ENCODE peak calls at places on chromosomes 5 and 9, in ten cellular contexts. T, R, K, Y, O, Z, F, C, D and S are unnamed samples. For H3K4me1, the result is how much of the 10 kb centered on the place peaks cover.

GRCh38 chr5:169970911-169971436 is 9.3 kb downstream of the INSYN2B start:
- DNase-seq in T (no peak), R (no peak), K (peak), Y (peak), O (no peak), Z (no peak), F (no peak), C (peak), D (no peak), S (peak)

GRCh38 chr9:75088646-75089368 is 493 bp downstream of the OSTF1 start:
- DNase-seq in T (peak), R (no peak), K (peak), Y (peak), O (peak), Z (peak), F (no peak), C (peak), D (peak), S (peak)

GRCh38 chr9:134054891-134055811 is 12.7 kb downstream of the BRD3 start:
- DNase-seq in T (no peak), R (no peak), K (peak), Y (no peak), O (no peak), Z (no peak), F (no peak), C (no peak), D (no peak), S (peak)

GRCh38 chr9:35367451-35367850 is 122.5 kb upstream of the RUSC2 start:
- DNase-seq in T (no peak), R (no peak), K (no peak), Y (peak), O (no peak), Z (no peak), F (no peak), C (no peak), D (no peak), S (peak)

GRCh38 chr5:178378527-178379484 is 146.2 kb upstream of the PHYKPL start:
- DNase-seq in T (no peak), R (no peak), K (no peak), Y (no peak), O (no peak), Z (no peak), F (no peak), C (no peak), D (no peak), S (no peak)

GRCh38 chr9:94900222-94901018 is 173.9 kb downstream of the AOPEP start:
- DNase-seq in T (no peak), R (no peak), K (no peak), Y (peak), O (no peak), Z (no peak), F (no peak), C (no peak), D (no peak), S (no peak)

GRCh38 chr9:73595036-73595545 is 443.4 kb downstream of the ANXA1 start:
- DNase-seq in T (no peak), R (no peak), K (no peak), Y (no peak), O (no peak), Z (no peak), F (no peak), C (no peak), D (no peak), S (no peak)

GRCh38 chr9:127311239-127311741 is 46.7 kb downstream of the GARNL3 start:
- DNase-seq in T (peak), R (peak), K (peak), Y (peak), O (peak), Z (peak), F (no peak), C (no peak), D (peak), S (peak)

GRCh38 chr5:73158313-73158712 is 14.7 kb upstream of the TMEM174 start:
- DNase-seq in T (no peak), R (no peak), K (no peak), Y (no peak), O (no peak), Z (no peak), F (no peak), C (no peak), D (no peak), S (no peak)

GRCh38 chr5:29780401-29780800 is 1413.1 kb upstream of the CDH6 start:
- DNase-seq in T (no peak), R (no peak), K (no peak), Y (no peak), O (no peak), Z (no peak), F (no peak), C (no peak), D (no peak), S (no peak)

GRCh38 chr9:114186091-114186792 is 30.9 kb downstream of the COL27A1 start:
- DNase-seq in T (no peak), R (no peak), K (no peak), Y (no peak), O (no peak), Z (no peak), F (no peak), C (no peak), D (no peak), S (no peak)

GRCh38 chr5:136212252-136212721 is 19.3 kb upstream of the SMIM32 start:
- DNase-seq in T (peak), R (peak), K (peak), Y (peak), O (peak), Z (peak), F (peak), C (peak), D (peak), S (peak)

GRCh38 chr9:131524578-131525315 is 6.3 kb downstream of the UCK1 start:
- DNase-seq in T (no peak), R (no peak), K (no peak), Y (peak), O (no peak), Z (no peak), F (no peak), C (no peak), D (no peak), S (no peak)

GRCh38 chr9:124262596-124263045 is 4.9 kb downstream of the NEK6 start:
- DNase-seq in T (no peak), R (no peak), K (no peak), Y (peak), O (no peak), Z (no peak), F (no peak), C (no peak), D (no peak), S (no peak)

GRCh38 chr9:124263158-124263557 is 5.4 kb downstream of the NEK6 start:
- DNase-seq in T (no peak), R (no peak), K (no peak), Y (no peak), O (no peak), Z (no peak), F (no peak), C (no peak), D (no peak), S (no peak)

GRCh38 chr9:124264812-124265211 is 7.1 kb downstream of the NEK6 start:
- DNase-seq in T (no peak), R (no peak), K (peak), Y (peak), O (no peak), Z (no peak), F (no peak), C (no peak), D (no peak), S (no peak)

GRCh38 chr9:124261787-124262595 is 4.2 kb downstream of the NEK6 start:
- DNase-seq in T (no peak), R (no peak), K (no peak), Y (peak), O (no peak), Z (no peak), F (no peak), C (no peak), D (no peak), S (no peak)

GRCh38 chr9:124263800-124264426 is 6.2 kb downstream of the NEK6 start:
- DNase-seq in T (no peak), R (no peak), K (no peak), Y (no peak), O (no peak), Z (peak), F (no peak), C (no peak), D (no peak), S (no peak)
- H3K4me1 ChIP-seq in T (half or more), R (under half), K (under half), Y (under half), O (under half), Z (under half), F (under half), C (half or more), D (under half), S (under half)

GRCh38 chr9:33781736-33782135 is 13.6 kb upstream of the PRSS3 start:
- DNase-seq in T (no peak), R (no peak), K (no peak), Y (no peak), O (no peak), Z (no peak), F (no peak), C (no peak), D (no peak), S (no peak)
- H3K27ac ChIP-seq in T (no peak), R (no peak), K (no peak), Y (no peak), O (no peak), Z (no peak), F (no peak), C (no peak), D (no peak), S (no peak)

DNA sequence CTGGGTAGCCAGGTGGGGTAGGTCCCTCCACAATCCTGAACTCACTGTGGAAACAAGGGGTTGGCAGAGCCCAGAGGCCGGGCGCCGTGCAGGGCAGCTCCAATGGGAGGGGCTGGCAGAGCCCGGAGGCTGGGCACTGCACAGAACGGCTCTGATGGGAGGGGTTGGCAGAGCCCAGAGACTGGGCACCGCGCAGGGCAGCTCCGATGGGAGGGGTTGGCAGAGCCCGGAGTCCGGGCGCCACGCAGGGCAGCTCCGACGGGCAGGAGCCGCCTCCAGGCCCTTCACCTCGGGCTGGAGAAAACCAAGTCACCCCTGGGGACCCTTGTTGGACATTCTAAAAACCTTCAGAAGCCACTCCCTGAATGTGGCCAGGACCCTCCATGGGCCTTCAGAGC is 9.3 kb downstream of the NACC2 start:
- DNase-seq in T (peak), R (no peak), K (no peak), Y (no peak), O (no peak), Z (peak), F (no peak), C (peak), D (no peak), S (peak)
- H3K4me1 ChIP-seq in T (half or more), R (under half), K (under half), Y (under half), O (under half), Z (under half), F (under half), C (half or more), D (under half), S (half or more)

GRCh38 chr9:107249131-107249533 is 33.9 kb upstream of the RAD23B start:
- DNase-seq in T (no peak), R (no peak), K (no peak), Y (peak), O (no peak), Z (no peak), F (no peak), C (no peak), D (no peak), S (no peak)
- H3K27ac ChIP-seq in T (no peak), R (no peak), K (no peak), Y (peak), O (no peak), Z (no peak), F (no peak), C (no peak), D (peak), S (peak)

GRCh38 chr5:141603912-141604311 is 14.9 kb downstream of the DIAPH1 start:
- DNase-seq in T (no peak), R (no peak), K (no peak), Y (no peak), O (no peak), Z (no peak), F (no peak), C (no peak), D (no peak), S (no peak)
- H3K4me1 ChIP-seq in T (half or more), R (half or more), K (under half), Y (under half), O (half or more), Z (under half), F (half or more), C (half or more), D (under half), S (half or more)